ENCODE peak calls at places on chromosomes 5 and 9, in four cellular contexts. O, C, J and D are unnamed samples.

GRCh38 chr9:16143947-16144890 is 591.4 kb downstream of the CCDC171 start:
- DNase-seq in C (peak), O (no peak), J (no peak), D (no peak)

GRCh38 chr5:154712518-154713437 is 42.4 kb upstream of the LARP1 start:
- DNase-seq in C (no peak), J (no peak), O (peak), D (no peak)

GRCh38 chr5:45038366-45038987 is 229.7 kb downstream of the MRPS30 start:
- DNase-seq in O (peak), J (peak), C (peak), D (no peak)

GRCh38 chr9:95462419-95463121 is 54.2 kb downstream of the PTCH1 start:
- DNase-seq in O (no peak), J (peak), C (peak), D (peak)

GRCh38 chr9:2427016-2427891 is 194.3 kb upstream of the VLDLR start:
- DNase-seq in C (no peak), J (no peak), O (no peak), D (no peak)

GRCh38 chr9:87406545-87407166 is 91.0 kb upstream of the DAPK1 start:
- DNase-seq in C (no peak), O (peak), J (no peak), D (no peak)

GRCh38 chr5:144102361-144102760 is 68.1 kb downstream of the YIPF5 start:
- DNase-seq in J (no peak), C (no peak), O (no peak), D (no peak)

GRCh38 chr9:1154739-1155138 is 104.6 kb downstream of the DMRT2 start:
- DNase-seq in C (no peak), J (no peak), O (no peak), D (no peak)

GRCh38 chr5:103498800-103499199 is 63.8 kb downstream of the NUDT12 start:
- DNase-seq in O (no peak), C (no peak), J (no peak), D (no peak)

GRCh38 chr5:77015938-77016569 is 14.2 kb upstream of the AGGF1 start:
- DNase-seq in J (peak), C (peak), O (no peak), D (no peak)

GRCh38 chr5:40676643-40677333 is 2.9 kb upstream of the PTGER4 start:
- DNase-seq in J (no peak), C (no peak), O (peak), D (no peak)

GRCh38 chr5:123936548-123936947 is 424.6 kb downstream of the CSNK1G3 start:
- DNase-seq in O (no peak), J (no peak), C (no peak), D (no peak)